ENCODE peak calls at places on chromosomes 1 and 21, in eight cellular contexts. One of them, this sample, is unnamed.

GRCh38 chr1:14517813-14518180 is 80.7 kb upstream of the KAZN start:
- DNase-seq in naive thymus-derived CD4-positive, alpha-beta T cell: no peak
- DNase-seq in A673: no peak
- DNase-seq in heart right ventricle: no peak
- DNase-seq in adrenal gland: no peak
- DNase-seq in T-helper 1 cell: no peak
- DNase-seq in anterior cingulate cortex: no peak
- DNase-seq in OCI-M1: no peak
- DNase-seq in this sample: no peak

GRCh38 chr1:92949937-92950817 is 11.1 kb downstream of the DIPK1A start:
- DNase-seq in naive thymus-derived CD4-positive, alpha-beta T cell: no peak
- DNase-seq in A673: peak
- DNase-seq in heart right ventricle: no peak
- DNase-seq in adrenal gland: no peak
- DNase-seq in T-helper 1 cell: no peak
- DNase-seq in anterior cingulate cortex: no peak
- DNase-seq in OCI-M1: peak
- DNase-seq in this sample: peak

GRCh38 chr1:2347409-2347785 is 44.0 kb downstream of the MORN1 start:
- DNase-seq in naive thymus-derived CD4-positive, alpha-beta T cell: no peak
- DNase-seq in A673: no peak
- DNase-seq in heart right ventricle: peak
- DNase-seq in adrenal gland: no peak
- DNase-seq in T-helper 1 cell: no peak
- DNase-seq in anterior cingulate cortex: no peak
- DNase-seq in OCI-M1: no peak
- DNase-seq in this sample: no peak

GRCh38 chr1:232688398-232688797 is 58.5 kb upstream of the SIPA1L2 start:
- DNase-seq in naive thymus-derived CD4-positive, alpha-beta T cell: no peak
- DNase-seq in A673: no peak
- DNase-seq in heart right ventricle: no peak
- DNase-seq in adrenal gland: no peak
- DNase-seq in T-helper 1 cell: no peak
- DNase-seq in anterior cingulate cortex: no peak
- DNase-seq in OCI-M1: no peak
- DNase-seq in this sample: no peak

GRCh38 chr1:30242722-30243465 is 480.5 kb downstream of the MATN1 start:
- DNase-seq in naive thymus-derived CD4-positive, alpha-beta T cell: no peak
- DNase-seq in A673: peak
- DNase-seq in heart right ventricle: no peak
- DNase-seq in adrenal gland: no peak
- DNase-seq in T-helper 1 cell: no peak
- DNase-seq in anterior cingulate cortex: no peak
- DNase-seq in OCI-M1: no peak
- DNase-seq in this sample: no peak

GRCh38 chr1:231628207-231628876 is 1.8 kb downstream of the DISC1 start:
- DNase-seq in naive thymus-derived CD4-positive, alpha-beta T cell: peak
- DNase-seq in A673: peak
- DNase-seq in heart right ventricle: no peak
- DNase-seq in adrenal gland: no peak
- DNase-seq in T-helper 1 cell: no peak
- DNase-seq in anterior cingulate cortex: no peak
- DNase-seq in OCI-M1: peak
- DNase-seq in this sample: no peak

GRCh38 chr1:209900734-209901133 is 37.3 kb upstream of the SYT14 start:
- DNase-seq in naive thymus-derived CD4-positive, alpha-beta T cell: no peak
- DNase-seq in A673: no peak
- DNase-seq in heart right ventricle: no peak
- DNase-seq in adrenal gland: no peak
- DNase-seq in T-helper 1 cell: no peak
- DNase-seq in anterior cingulate cortex: no peak
- DNase-seq in OCI-M1: no peak
- DNase-seq in this sample: no peak

GRCh38 chr1:68145418-68146126 is 86.8 kb downstream of the WLS start:
- DNase-seq in naive thymus-derived CD4-positive, alpha-beta T cell: no peak
- DNase-seq in A673: no peak
- DNase-seq in heart right ventricle: no peak
- DNase-seq in adrenal gland: no peak
- DNase-seq in T-helper 1 cell: no peak
- DNase-seq in anterior cingulate cortex: no peak
- DNase-seq in OCI-M1: no peak
- DNase-seq in this sample: no peak

GRCh38 chr21:27388835-27389234 is 421.9 kb upstream of the ADAMTS5 start:
- DNase-seq in naive thymus-derived CD4-positive, alpha-beta T cell: no peak
- DNase-seq in A673: no peak
- DNase-seq in heart right ventricle: no peak
- DNase-seq in adrenal gland: no peak
- DNase-seq in T-helper 1 cell: no peak
- DNase-seq in anterior cingulate cortex: no peak
- DNase-seq in OCI-M1: no peak
- DNase-seq in this sample: no peak

GRCh38 chr1:156486421-156487344 is 13.9 kb downstream of the MEF2D start:
- DNase-seq in naive thymus-derived CD4-positive, alpha-beta T cell: no peak
- DNase-seq in A673: no peak
- DNase-seq in heart right ventricle: no peak
- DNase-seq in adrenal gland: no peak
- DNase-seq in T-helper 1 cell: no peak
- DNase-seq in anterior cingulate cortex: peak
- DNase-seq in OCI-M1: no peak
- DNase-seq in this sample: peak

GRCh38 chr1:38000529-38001453 is 4.5 kb downstream of the FHL3 start:
- DNase-seq in naive thymus-derived CD4-positive, alpha-beta T cell: no peak
- DNase-seq in A673: peak
- DNase-seq in heart right ventricle: no peak
- DNase-seq in adrenal gland: peak
- DNase-seq in T-helper 1 cell: no peak
- DNase-seq in anterior cingulate cortex: no peak
- DNase-seq in OCI-M1: peak
- DNase-seq in this sample: no peak

GRCh38 chr1:101526813-101527212 is 290.0 kb downstream of the S1PR1 start:
- DNase-seq in naive thymus-derived CD4-positive, alpha-beta T cell: no peak
- DNase-seq in A673: no peak
- DNase-seq in heart right ventricle: no peak
- DNase-seq in adrenal gland: no peak
- DNase-seq in T-helper 1 cell: no peak
- DNase-seq in anterior cingulate cortex: no peak
- DNase-seq in OCI-M1: no peak
- DNase-seq in this sample: no peak

GRCh38 chr1:89499320-89499719 is 25.3 kb upstream of the LRRC8B start:
- DNase-seq in naive thymus-derived CD4-positive, alpha-beta T cell: no peak
- DNase-seq in A673: no peak
- DNase-seq in heart right ventricle: no peak
- DNase-seq in adrenal gland: no peak
- DNase-seq in T-helper 1 cell: no peak
- DNase-seq in anterior cingulate cortex: no peak
- DNase-seq in OCI-M1: no peak
- DNase-seq in this sample: no peak

GRCh38 chr1:48817505-48818114 is 40.9 kb upstream of the BEND5 start:
- DNase-seq in naive thymus-derived CD4-positive, alpha-beta T cell: no peak
- DNase-seq in A673: peak
- DNase-seq in heart right ventricle: peak
- DNase-seq in adrenal gland: peak
- DNase-seq in T-helper 1 cell: no peak
- DNase-seq in anterior cingulate cortex: peak
- DNase-seq in OCI-M1: peak
- DNase-seq in this sample: peak

GRCh38 chr1:46413596-46413985 is 19.5 kb downstream of the FAAH start:
- DNase-seq in naive thymus-derived CD4-positive, alpha-beta T cell: no peak
- DNase-seq in A673: peak
- DNase-seq in heart right ventricle: no peak
- DNase-seq in adrenal gland: no peak
- DNase-seq in T-helper 1 cell: no peak
- DNase-seq in anterior cingulate cortex: no peak
- DNase-seq in OCI-M1: peak
- DNase-seq in this sample: no peak

GRCh38 chr1:39394598-39394997 is 96.8 kb upstream of the BMP8A start:
- DNase-seq in naive thymus-derived CD4-positive, alpha-beta T cell: no peak
- DNase-seq in A673: no peak
- DNase-seq in heart right ventricle: no peak
- DNase-seq in adrenal gland: peak
- DNase-seq in T-helper 1 cell: peak
- DNase-seq in anterior cingulate cortex: no peak
- DNase-seq in OCI-M1: no peak
- DNase-seq in this sample: no peak

GRCh38 chr21:39004776-39005605 is 178.3 kb downstream of the PSMG1 start:
- DNase-seq in naive thymus-derived CD4-positive, alpha-beta T cell: peak
- DNase-seq in A673: no peak
- DNase-seq in heart right ventricle: peak
- DNase-seq in adrenal gland: no peak
- DNase-seq in T-helper 1 cell: no peak
- DNase-seq in anterior cingulate cortex: peak
- DNase-seq in OCI-M1: peak
- DNase-seq in this sample: no peak

GRCh38 chr1:198265073-198265661 is 108.4 kb downstream of the NEK7 start:
- DNase-seq in naive thymus-derived CD4-positive, alpha-beta T cell: no peak
- DNase-seq in A673: no peak
- DNase-seq in heart right ventricle: no peak
- DNase-seq in adrenal gland: no peak
- DNase-seq in T-helper 1 cell: no peak
- DNase-seq in anterior cingulate cortex: no peak
- DNase-seq in OCI-M1: peak
- DNase-seq in this sample: peak

GRCh38 chr1:30160999-30161689 is 562.2 kb downstream of the MATN1 start:
- DNase-seq in naive thymus-derived CD4-positive, alpha-beta T cell: no peak
- DNase-seq in A673: no peak
- DNase-seq in heart right ventricle: no peak
- DNase-seq in adrenal gland: no peak
- DNase-seq in T-helper 1 cell: no peak
- DNase-seq in anterior cingulate cortex: no peak
- DNase-seq in OCI-M1: no peak
- DNase-seq in this sample: no peak

GRCh38 chr1:58409826-58410225 is 136.7 kb downstream of the OMA1 start:
- DNase-seq in naive thymus-derived CD4-positive, alpha-beta T cell: no peak
- DNase-seq in A673: no peak
- DNase-seq in heart right ventricle: no peak
- DNase-seq in adrenal gland: no peak
- DNase-seq in T-helper 1 cell: no peak
- DNase-seq in anterior cingulate cortex: no peak
- DNase-seq in OCI-M1: no peak
- DNase-seq in this sample: no peak

GRCh38 chr1:152873495-152873894 is 4.6 kb upstream of the SMCP start:
- DNase-seq in naive thymus-derived CD4-positive, alpha-beta T cell: no peak
- DNase-seq in A673: no peak
- DNase-seq in heart right ventricle: no peak
- DNase-seq in adrenal gland: no peak
- DNase-seq in T-helper 1 cell: no peak
- DNase-seq in anterior cingulate cortex: no peak
- DNase-seq in OCI-M1: no peak
- DNase-seq in this sample: no peak

GRCh38 chr1:15075175-15075574 is 78.4 kb upstream of the TMEM51 start:
- DNase-seq in naive thymus-derived CD4-positive, alpha-beta T cell: no peak
- DNase-seq in A673: no peak
- DNase-seq in heart right ventricle: no peak
- DNase-seq in adrenal gland: no peak
- DNase-seq in T-helper 1 cell: no peak
- DNase-seq in anterior cingulate cortex: no peak
- DNase-seq in OCI-M1: no peak
- DNase-seq in this sample: no peak

This sample was measured in foreskin melanocyte.